ENCODE peak calls at places on chromosomes 11 and 22, in eight cellular contexts. N, O, B, R, K, F, H and A are unnamed samples.
A peak's percentile ranks its signal among the peaks of the same experiment; 100 is the strongest.

GRCh38 chr11:8744423-8744822 is 61.8 kb downstream of the RPL27A start:
- DNase-seq in O (no peak), K (no peak), B (peak; percentile 16), F (no peak), N (no peak), H (no peak), R (no peak), A (no peak)

GRCh38 chr11:40746282-40746681 is 713.2 kb downstream of the LRRC4C start:
- DNase-seq in H (no peak), O (no peak), N (no peak), F (no peak), R (no peak), K (no peak), B (no peak), A (no peak)

GRCh38 chr11:69563306-69563705 is 77.7 kb upstream of the CCND1 start:
- DNase-seq in O (no peak), N (no peak), F (no peak), K (no peak), H (no peak), R (no peak), B (no peak), A (no peak)

GRCh38 chr11:8867035-8867434 is 44.0 kb upstream of the AKIP1 start:
- DNase-seq in B (no peak), R (no peak), H (no peak), K (no peak), O (no peak), N (no peak), F (no peak), A (no peak)

GRCh38 chr11:20458905-20459632 is 71.6 kb downstream of the PRMT3 start:
- DNase-seq in N (no peak), R (no peak), O (no peak), K (no peak), F (no peak), H (no peak), B (no peak), A (no peak)

GRCh38 chr11:37527545-37527944 is 929.5 kb upstream of the RAG2 start:
- DNase-seq in N (no peak), K (no peak), F (no peak), R (no peak), O (no peak), B (no peak), H (no peak), A (no peak)

GRCh38 chr11:74626130-74626529 is 33.7 kb downstream of the POLD3 start:
- DNase-seq in F (no peak), B (no peak), N (no peak), K (no peak), R (no peak), H (no peak), O (no peak), A (no peak)

GRCh38 chr22:16915711-16916110 is 90.5 kb upstream of the XKR3 start:
- DNase-seq in H (no peak), N (no peak), F (no peak), K (no peak), O (no peak), B (no peak), R (no peak), A (no peak)

GRCh38 chr11:43756575-43756974 is 76.0 kb downstream of the HSD17B12 start:
- DNase-seq in K (no peak), O (no peak), N (no peak), F (no peak), B (peak; percentile 23), R (no peak), H (no peak), A (no peak)

GRCh38 chr22:27274770-27275449 is 526.6 kb downstream of the MN1 start:
- DNase-seq in K (no peak), N (no peak), H (no peak), F (no peak), R (no peak), B (no peak), O (no peak), A (no peak)

GRCh38 chr11:57349491-57350274 is 11.5 kb downstream of the P2RX3 start:
- DNase-seq in F (peak; percentile 48), K (peak; percentile 81), R (peak; percentile 86), B (peak; percentile 36), H (peak; percentile 23), O (peak; percentile 85), N (peak; percentile 84), A (peak; percentile 92)

GRCh38 chr22:40414306-40414705 is 43.9 kb downstream of the SGSM3 start:
- DNase-seq in O (no peak), H (no peak), B (no peak), R (no peak), K (no peak), N (no peak), F (no peak), A (no peak)

GRCh38 chr11:113113801-113114451 is 152.7 kb downstream of the NCAM1 start:
- DNase-seq in B (no peak), R (no peak), H (no peak), F (no peak), K (no peak), O (no peak), N (no peak), A (no peak)

GRCh38 chr11:128802358-128802981 is 64.6 kb downstream of the KCNJ1 start:
- DNase-seq in R (peak; percentile 68), K (no peak), F (no peak), O (peak; percentile 83), N (no peak), B (no peak), H (no peak), A (peak; percentile 27)

GRCh38 chr22:48440176-48440575 is 1387.5 kb downstream of the BRD1 start:
- DNase-seq in R (no peak), F (no peak), K (no peak), O (no peak), H (no peak), B (no peak), N (no peak), A (no peak)

GRCh38 chr11:3644817-3645235 is at the start of gene ART1:
- DNase-seq in K (no peak), B (no peak), N (no peak), H (no peak), R (no peak), O (no peak), F (no peak), A (no peak)

GRCh38 chr22:32880061-32880460 is 78.6 kb downstream of the TIMP3 start:
- DNase-seq in K (no peak), R (no peak), B (no peak), H (no peak), O (no peak), N (no peak), F (no peak), A (no peak)

GRCh38 chr11:27720277-27720830 is 20.1 kb upstream of the BDNF start:
- DNase-seq in R (peak; percentile 80), F (no peak), O (peak; percentile 96), N (peak; percentile 72), K (peak; percentile 37), H (no peak), B (peak; percentile 64), A (peak; percentile 90)
- TF ChIP-seq CTCF in R (peak; percentile 68), F (no peak), O (peak; percentile 62), N (peak; percentile 69), K (no peak), H (no peak), B (peak; percentile 37), A (peak; percentile 29)

GRCh38 chr11:110435780-110436717 is 6.3 kb downstream of the FDX1 start:
- DNase-seq in K (no peak), F (no peak), R (no peak), B (no peak), H (no peak), N (no peak), O (no peak), A (no peak)

GRCh38 chr11:110431212-110432073 is 1.7 kb downstream of the FDX1 start:
- DNase-seq in B (peak; percentile 38), H (no peak), R (no peak), N (no peak), F (no peak), K (no peak), O (no peak), A (no peak)

GRCh38 chr11:110434952-110435779 is 5.4 kb downstream of the FDX1 start:
- DNase-seq in K (no peak), F (no peak), B (no peak), N (no peak), H (no peak), R (no peak), O (peak; percentile 69), A (no peak)

GRCh38 chr11:110432713-110433392 is 3.1 kb downstream of the FDX1 start:
- DNase-seq in F (no peak), R (no peak), H (no peak), K (no peak), B (peak; percentile 51), N (no peak), O (no peak), A (no peak)

GRCh38 chr11:110433393-110434333 is 3.9 kb downstream of the FDX1 start:
- DNase-seq in K (peak; percentile 32), H (no peak), B (peak; percentile 65), F (no peak), O (peak; percentile 48), R (no peak), N (no peak), A (no peak)
- TF ChIP-seq CTCF in K (peak; percentile 47), H (peak; percentile 54), B (peak; percentile 38), F (peak; percentile 59), O (peak; percentile 75), R (peak; percentile 74), N (peak; percentile 87), A (peak; percentile 65)

DNA sequence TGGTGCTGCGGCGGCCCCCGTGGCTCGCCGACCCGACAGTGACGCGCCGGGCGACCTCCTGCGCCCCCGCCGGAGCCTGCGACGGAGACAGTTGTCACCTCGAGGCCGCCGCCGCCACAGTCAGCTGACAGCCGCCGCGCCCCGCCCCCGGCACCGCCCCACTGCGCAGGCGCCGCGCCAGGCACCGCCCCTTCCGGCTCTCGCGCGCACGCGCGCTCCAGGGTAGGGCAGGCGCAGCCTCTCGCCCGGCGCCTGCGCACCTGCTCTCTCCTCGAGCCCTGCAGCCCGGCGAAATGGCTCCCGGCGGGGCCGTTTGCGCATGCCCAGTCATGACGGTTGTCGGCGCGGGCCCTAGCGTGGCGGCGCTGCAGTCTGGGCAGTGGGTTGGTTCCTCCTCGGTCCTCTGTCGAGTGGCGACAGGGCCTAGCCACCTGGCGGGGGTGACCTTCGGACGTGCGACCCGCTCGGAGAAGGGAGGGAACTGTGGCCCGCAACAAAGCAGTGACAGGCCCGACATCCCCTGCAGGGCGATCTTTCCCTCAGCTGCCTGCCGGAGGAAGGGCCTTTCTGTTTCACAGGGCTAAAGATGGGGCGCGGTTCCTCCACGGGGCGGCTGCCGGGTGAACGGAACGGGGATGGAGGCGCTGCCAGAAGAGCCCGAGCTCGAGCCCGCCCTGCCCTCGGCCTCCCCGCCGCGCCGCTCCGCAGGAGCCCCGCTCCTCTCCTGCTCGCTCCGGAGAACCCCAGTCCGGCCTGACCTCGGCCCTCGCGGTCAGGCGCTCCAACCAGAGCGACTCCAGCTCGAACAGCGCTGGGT is at the start of gene TOLLIP:
- DNase-seq in F (peak; percentile 93), H (peak; percentile 94), N (peak; percentile 99), O (peak; percentile 95), K (peak; percentile 100), R (peak; percentile 95), B (peak; percentile 89), A (peak; percentile 99)
- TF ChIP-seq CTCF in F (peak; percentile 29), H (peak; percentile 44), N (peak; percentile 27), O (no peak), K (peak; percentile 22), R (peak; percentile 24), B (peak; percentile 23), A (no peak)

DNA sequence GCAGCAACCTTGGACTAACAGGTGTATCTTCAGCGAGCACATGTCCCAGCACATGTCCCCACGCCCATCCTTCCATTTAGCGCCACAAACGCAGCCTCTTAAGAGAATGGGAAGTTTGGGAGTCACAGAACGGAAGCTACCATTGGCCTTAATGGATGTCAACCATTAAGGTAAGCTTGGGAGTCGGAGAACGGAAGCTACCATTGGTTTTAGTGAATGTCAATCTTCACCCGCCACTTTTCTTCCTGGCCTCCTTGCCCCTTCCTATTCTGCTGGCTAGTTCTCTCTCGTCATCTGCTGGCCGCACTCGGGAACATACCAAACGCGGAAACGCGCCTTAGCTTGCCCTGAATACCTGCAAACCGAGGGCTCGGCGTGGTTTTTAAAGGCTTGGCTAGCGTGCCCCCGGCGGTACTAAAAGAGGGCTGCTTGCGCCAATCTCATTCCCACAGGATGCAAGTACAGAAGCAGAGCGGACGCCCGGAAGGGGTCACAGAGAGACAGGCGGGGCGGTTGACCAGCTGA is 24.3 kb downstream of the GLYATL1 start:
- DNase-seq in K (no peak), O (peak; percentile 97), B (peak; percentile 69), H (peak; percentile 66), F (no peak), R (peak; percentile 94), N (no peak), A (peak; percentile 25)
- TF ChIP-seq CTCF in K (no peak), O (peak; percentile 42), B (peak; percentile 50), H (no peak), F (no peak), R (peak; percentile 53), N (no peak), A (no peak)